ENCODE peak calls at places on chromosomes 12 and 14, in five cellular contexts. W is BE2C, B is Peyer's patch, T is GM06990, G is cardiac muscle cell. P is an unnamed sample.

GRCh38 chr12:78636253-78636855 is 228.2 kb upstream of the SYT1 start:
- DNase-seq in T (no peak), W (no peak), G (peak; percentile 56), B (no peak), P (no peak)

GRCh38 chr14:96184737-96185136 is 19.9 kb upstream of the BDKRB2 start:
- DNase-seq in W (no peak), T (no peak), B (no peak), G (peak; percentile 47), P (no peak)

GRCh38 chr12:54357802-54358619 is 6.3 kb downstream of the GPR84 start:
- DNase-seq in T (no peak), W (no peak), B (peak; percentile 33), G (no peak), P (no peak)

GRCh38 chr14:30179381-30180130 is 251.9 kb upstream of the PRKD1 start:
- DNase-seq in G (peak; percentile 45), B (no peak), T (no peak), W (no peak), P (no peak)

GRCh38 chr14:49977126-49977841 is 84.4 kb downstream of the ARF6 start:
- DNase-seq in G (no peak), T (peak; percentile 59), B (peak; percentile 61), W (no peak), P (no peak)

GRCh38 chr12:96261557-96261956 is 67.4 kb downstream of the ELK3 start:
- DNase-seq in T (no peak), B (no peak), W (no peak), G (peak; percentile 22), P (no peak)

GRCh38 chr14:68513838-68514610 is 278.8 kb downstream of the ZFP36L1 start:
- DNase-seq in T (peak; percentile 55), W (no peak), G (no peak), B (peak; percentile 69), P (no peak)

GRCh38 chr14:51711505-51711904 is 59.8 kb downstream of the FRMD6 start:
- DNase-seq in B (no peak), G (no peak), W (no peak), T (no peak), P (no peak)

GRCh38 chr14:39318574-39318973 is 84.9 kb downstream of the MIA2 start:
- DNase-seq in G (no peak), W (no peak), T (no peak), B (no peak), P (no peak)

GRCh38 chr14:96727076-96727475 is 70.1 kb upstream of the VRK1 start:
- DNase-seq in W (no peak), B (no peak), T (no peak), G (no peak), P (no peak)

GRCh38 chr12:26229910-26230309 is 34.5 kb downstream of the SSPN start:
- DNase-seq in B (no peak), T (no peak), G (no peak), W (no peak), P (no peak)

GRCh38 chr12:26224657-26225056 is 29.3 kb downstream of the SSPN start:
- DNase-seq in G (no peak), B (no peak), T (no peak), W (no peak), P (no peak)

GRCh38 chr12:26226629-26227375 is 31.4 kb downstream of the SSPN start:
- DNase-seq in W (peak; percentile 57), G (peak; percentile 33), T (peak; percentile 15), B (no peak), P (no peak)

GRCh38 chr12:26226119-26226518 is 30.7 kb downstream of the SSPN start:
- DNase-seq in B (no peak), G (no peak), W (no peak), T (no peak), P (no peak)

GRCh38 chr12:26227376-26227775 is 32.0 kb downstream of the SSPN start:
- DNase-seq in G (no peak), W (no peak), T (no peak), B (no peak), P (no peak)
- H3K4me3 ChIP-seq in G (peak overlapping the region; percentile 18), W (peak overlapping the region; percentile 53), T (no peak overlapping the region), B (peak overlapping the region; percentile 39), P (no peak overlapping the region)

GRCh38 chr12:129184066-129184695 is 330.9 kb downstream of the GLT1D1 start:
- DNase-seq in G (no peak), T (no peak), W (no peak), B (no peak), P (no peak)

GRCh38 chr12:129185855-129186254 is 332.6 kb downstream of the GLT1D1 start:
- DNase-seq in B (no peak), T (no peak), G (no peak), W (no peak), P (no peak)

GRCh38 chr12:129190827-129191226 is 337.5 kb downstream of the GLT1D1 start:
- DNase-seq in G (no peak), T (no peak), B (no peak), W (no peak), P (no peak)

DNA sequence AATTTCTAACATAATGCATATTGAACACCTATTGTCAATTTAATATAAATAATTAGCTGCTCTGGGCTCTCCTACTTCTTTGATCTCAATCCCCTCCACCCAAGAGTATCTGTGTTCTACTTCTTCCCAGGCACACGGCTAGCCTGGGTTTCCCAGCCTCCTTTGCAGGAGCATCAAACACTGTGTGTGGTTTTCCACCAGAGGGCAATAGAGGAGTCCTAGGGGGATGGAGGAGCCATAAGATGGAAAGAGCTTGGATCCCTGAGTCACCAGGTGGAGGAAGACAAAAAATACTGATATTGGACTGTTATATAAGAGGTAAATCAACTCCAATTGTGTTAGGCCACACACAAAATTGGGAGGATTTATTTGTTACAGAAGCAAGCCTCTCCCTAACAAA is 333.7 kb downstream of the GLT1D1 start:
- DNase-seq in T (no peak), B (no peak), G (no peak), W (no peak), P (no peak)
- TF ChIP-seq CTCF in T (peak; percentile 14), B (no peak), G (no peak), W (no peak), P (peak; percentile 6)

GRCh38 chr12:48890657-48891418 is 25.2 kb upstream of the RND1 start:
- DNase-seq in G (peak; percentile 82), B (peak; percentile 61), T (peak; percentile 70), W (peak; percentile 87), P (no peak)
- H3K4me3 ChIP-seq in G (peak overlapping the region; percentile 31), B (peak overlapping the region; percentile 13), T (peak overlapping the region; percentile 19), W (peak overlapping the region; percentile 46), P (peak overlapping the region; percentile 4)

DNA sequence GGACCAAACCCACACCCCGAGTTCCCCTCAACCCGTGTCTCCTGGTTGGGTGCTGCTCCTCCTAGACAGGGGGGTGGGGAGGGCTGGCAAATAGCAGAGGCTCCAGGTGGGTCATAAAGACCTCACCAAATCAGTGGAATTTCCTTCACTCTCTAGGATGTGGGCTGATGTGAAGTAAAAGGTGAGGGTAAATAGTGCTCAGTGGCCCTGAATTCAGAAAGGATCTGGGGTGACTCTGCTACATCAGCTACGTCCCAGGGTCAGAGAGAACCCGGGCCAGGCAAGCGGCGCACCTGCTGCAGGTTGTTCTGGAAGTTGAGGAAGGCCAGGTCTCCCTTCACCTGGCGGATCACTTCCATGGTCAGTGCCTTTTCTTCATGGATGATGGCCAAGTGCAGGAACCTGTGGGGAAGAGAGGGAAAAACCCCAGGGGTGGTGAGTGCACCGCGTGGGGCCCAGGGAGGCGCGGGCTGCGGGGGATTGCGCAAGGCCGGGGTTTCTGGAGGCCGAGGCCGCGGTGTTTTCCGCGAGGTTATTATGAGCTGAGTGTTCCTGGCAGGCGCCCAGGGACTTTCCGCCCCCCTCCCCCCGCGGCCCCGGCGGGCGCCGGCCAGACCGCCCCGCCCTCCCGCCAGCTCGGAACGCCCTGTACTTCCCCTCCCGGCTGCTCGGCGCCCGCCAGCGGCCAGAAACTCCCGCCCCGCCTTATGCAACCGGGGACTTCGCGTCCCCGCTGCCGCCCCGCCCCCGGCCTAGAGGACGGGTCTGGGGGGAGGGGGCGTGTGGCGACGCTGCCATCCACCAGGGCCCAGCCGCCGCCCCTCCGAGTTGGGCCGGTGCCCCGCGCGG is 928 bp downstream of the NFKBIA start:
- DNase-seq in B (peak; percentile 93), G (peak; percentile 98), W (peak; percentile 97), T (peak; percentile 95), P (peak; percentile 64)
- TF ChIP-seq CTCF in B (peak; percentile 26), G (no peak), W (no peak), T (no peak), P (no peak)

GRCh38 chr14:65177551-65177950 is 75.2 kb upstream of the MAX start:
- DNase-seq in T (no peak), W (no peak), G (no peak), B (no peak), P (no peak)

GRCh38 chr14:65170768-65171251 is 68.5 kb upstream of the MAX start:
- DNase-seq in B (peak; percentile 54), G (peak; percentile 88), W (peak; percentile 69), T (peak; percentile 62), P (no peak)

GRCh38 chr14:65170318-65170717 is 68.0 kb upstream of the MAX start:
- DNase-seq in B (no peak), G (no peak), T (no peak), W (no peak), P (no peak)

GRCh38 chr14:65169351-65169750 is 67.0 kb upstream of the MAX start:
- DNase-seq in T (peak; percentile 78), B (no peak), G (peak; percentile 69), W (no peak), P (no peak)

GRCh38 chr14:65173973-65174693 is 71.8 kb upstream of the MAX start:
- DNase-seq in G (peak; percentile 40), B (no peak), W (no peak), T (no peak), P (no peak)
- H3K4me3 ChIP-seq in G (no peak overlapping the region), B (no peak overlapping the region), W (no peak overlapping the region), T (no peak overlapping the region), P (no peak overlapping the region)

GRCh38 chr12:107406932-107407331 is 278.7 kb upstream of the PWP1 start:
- DNase-seq in W (no peak), G (no peak), B (no peak), T (no peak), P (no peak)

GRCh38 chr12:107405436-107405835 is 280.2 kb upstream of the PWP1 start:
- DNase-seq in W (peak; percentile 66), G (no peak), T (no peak), B (no peak), P (no peak)

GRCh38 chr12:107402041-107403022 is 283.3 kb upstream of the PWP1 start:
- DNase-seq in G (peak; percentile 72), W (peak; percentile 60), B (peak; percentile 32), T (no peak), P (no peak)

GRCh38 chr12:107400686-107401447 is 284.7 kb upstream of the PWP1 start:
- DNase-seq in T (no peak), W (peak; percentile 20), B (no peak), G (peak; percentile 64), P (no peak)

DNA sequence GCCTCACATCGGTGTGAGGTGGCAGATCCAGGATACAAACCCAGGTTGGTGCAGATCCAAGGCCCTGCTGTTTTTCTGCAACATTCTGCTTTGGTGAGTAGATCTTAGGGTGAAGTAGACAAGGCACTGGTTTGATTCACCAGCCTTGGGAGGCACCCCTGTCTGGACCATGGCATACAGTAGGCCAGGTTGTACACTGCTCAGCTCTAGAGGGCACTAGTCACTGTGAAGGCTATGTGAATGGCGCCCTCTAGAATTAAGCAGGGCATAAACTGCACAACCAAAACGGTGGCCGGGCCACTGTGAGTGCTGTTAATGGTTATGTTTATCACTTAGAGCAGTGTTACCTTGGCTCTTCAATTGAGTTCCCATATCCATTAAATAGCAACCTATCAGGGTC is 280.6 kb upstream of the PWP1 start:
- DNase-seq in B (no peak), T (no peak), W (peak; percentile 43), G (peak; percentile 21), P (no peak)
- TF ChIP-seq CTCF in B (peak; percentile 65), T (peak; percentile 84), W (peak; percentile 86), G (peak; percentile 44), P (peak; percentile 62)

P was measured in kidney epithelial cell.